ENCODE peak calls at places on chromosomes 12 and 14, in nine cellular contexts. One of them, this sample, is unnamed.

GRCh38 chr12:26460361-26460760 is 265.0 kb downstream of the SSPN start:
- DNase-seq in prostate gland: no peak
- DNase-seq in breast epithelium: no peak
- DNase-seq in Panc1: no peak
- DNase-seq in H1: no peak
- DNase-seq in endothelial cell of umbilical vein: no peak
- DNase-seq in stomach: no peak
- DNase-seq in GM12878: no peak
- DNase-seq in sigmoid colon: no peak
- DNase-seq in this sample: no peak

GRCh38 chr12:75177997-75178396 is 31.6 kb downstream of the KCNC2 start:
- DNase-seq in breast epithelium: no peak
- DNase-seq in GM12878: no peak
- DNase-seq in prostate gland: no peak
- DNase-seq in Panc1: peak; percentile 67
- DNase-seq in endothelial cell of umbilical vein: peak; percentile 58
- DNase-seq in sigmoid colon: no peak
- DNase-seq in H1: no peak
- DNase-seq in stomach: no peak
- DNase-seq in this sample: no peak

GRCh38 chr14:97359391-97359790 is 562.2 kb downstream of the VRK1 start:
- DNase-seq in H1: no peak
- DNase-seq in GM12878: no peak
- DNase-seq in stomach: no peak
- DNase-seq in Panc1: no peak
- DNase-seq in endothelial cell of umbilical vein: no peak
- DNase-seq in prostate gland: no peak
- DNase-seq in breast epithelium: no peak
- DNase-seq in sigmoid colon: no peak
- DNase-seq in this sample: no peak

GRCh38 chr12:54680374-54680773 is 32.2 kb upstream of the DCD start:
- DNase-seq in prostate gland: no peak
- DNase-seq in Panc1: peak; percentile 39
- DNase-seq in GM12878: no peak
- DNase-seq in breast epithelium: no peak
- DNase-seq in H1: peak; percentile 90
- DNase-seq in stomach: peak; percentile 37
- DNase-seq in sigmoid colon: no peak
- DNase-seq in endothelial cell of umbilical vein: no peak
- DNase-seq in this sample: no peak

GRCh38 chr12:82413994-82414393 is 55.7 kb downstream of the METTL25 start:
- DNase-seq in H1: no peak
- DNase-seq in breast epithelium: no peak
- DNase-seq in prostate gland: no peak
- DNase-seq in endothelial cell of umbilical vein: peak; percentile 75
- DNase-seq in Panc1: no peak
- DNase-seq in GM12878: no peak
- DNase-seq in sigmoid colon: no peak
- DNase-seq in stomach: no peak
- DNase-seq in this sample: no peak

GRCh38 chr12:126353604-126354003 is 1288.4 kb downstream of the AACS start:
- DNase-seq in Panc1: no peak
- DNase-seq in prostate gland: no peak
- DNase-seq in sigmoid colon: no peak
- DNase-seq in stomach: no peak
- DNase-seq in GM12878: no peak
- DNase-seq in H1: no peak
- DNase-seq in breast epithelium: no peak
- DNase-seq in endothelial cell of umbilical vein: no peak
- DNase-seq in this sample: no peak

GRCh38 chr14:39884091-39884490 is 451.9 kb upstream of the FBXO33 start:
- DNase-seq in stomach: no peak
- DNase-seq in GM12878: no peak
- DNase-seq in Panc1: no peak
- DNase-seq in H1: no peak
- DNase-seq in sigmoid colon: no peak
- DNase-seq in endothelial cell of umbilical vein: no peak
- DNase-seq in breast epithelium: no peak
- DNase-seq in prostate gland: no peak
- DNase-seq in this sample: no peak

GRCh38 chr14:104316121-104316722 is 177.8 kb downstream of the KIF26A start:
- DNase-seq in breast epithelium: no peak
- DNase-seq in Panc1: no peak
- DNase-seq in endothelial cell of umbilical vein: no peak
- DNase-seq in H1: no peak
- DNase-seq in sigmoid colon: no peak
- DNase-seq in GM12878: no peak
- DNase-seq in prostate gland: no peak
- DNase-seq in stomach: peak; percentile 17
- DNase-seq in this sample: peak; percentile 81

GRCh38 chr12:108955225-108955835 is 65.5 kb downstream of the SVOP start:
- DNase-seq in Panc1: no peak
- DNase-seq in sigmoid colon: no peak
- DNase-seq in endothelial cell of umbilical vein: peak; percentile 36
- DNase-seq in prostate gland: peak; percentile 39
- DNase-seq in GM12878: no peak
- DNase-seq in breast epithelium: no peak
- DNase-seq in stomach: no peak
- DNase-seq in H1: no peak
- DNase-seq in this sample: no peak

GRCh38 chr14:95034806-95035205 is 122.5 kb downstream of the DICER1 start:
- DNase-seq in sigmoid colon: no peak
- DNase-seq in H1: peak; percentile 24
- DNase-seq in prostate gland: no peak
- DNase-seq in endothelial cell of umbilical vein: no peak
- DNase-seq in Panc1: no peak
- DNase-seq in stomach: no peak
- DNase-seq in GM12878: no peak
- DNase-seq in breast epithelium: no peak
- DNase-seq in this sample: no peak

GRCh38 chr14:102916347-102917055 is 6.0 kb upstream of the AMN start:
- DNase-seq in stomach: no peak
- DNase-seq in GM12878: no peak
- DNase-seq in breast epithelium: no peak
- DNase-seq in sigmoid colon: no peak
- DNase-seq in prostate gland: no peak
- DNase-seq in endothelial cell of umbilical vein: no peak
- DNase-seq in H1: no peak
- DNase-seq in Panc1: no peak
- DNase-seq in this sample: no peak

GRCh38 chr14:68947802-68948201 is 31.3 kb downstream of the ACTN1 start:
- DNase-seq in sigmoid colon: peak; percentile 93
- DNase-seq in breast epithelium: no peak
- DNase-seq in GM12878: no peak
- DNase-seq in Panc1: no peak
- DNase-seq in prostate gland: peak; percentile 36
- DNase-seq in stomach: peak; percentile 72
- DNase-seq in endothelial cell of umbilical vein: no peak
- DNase-seq in H1: no peak
- DNase-seq in this sample: peak; percentile 70

DNA sequence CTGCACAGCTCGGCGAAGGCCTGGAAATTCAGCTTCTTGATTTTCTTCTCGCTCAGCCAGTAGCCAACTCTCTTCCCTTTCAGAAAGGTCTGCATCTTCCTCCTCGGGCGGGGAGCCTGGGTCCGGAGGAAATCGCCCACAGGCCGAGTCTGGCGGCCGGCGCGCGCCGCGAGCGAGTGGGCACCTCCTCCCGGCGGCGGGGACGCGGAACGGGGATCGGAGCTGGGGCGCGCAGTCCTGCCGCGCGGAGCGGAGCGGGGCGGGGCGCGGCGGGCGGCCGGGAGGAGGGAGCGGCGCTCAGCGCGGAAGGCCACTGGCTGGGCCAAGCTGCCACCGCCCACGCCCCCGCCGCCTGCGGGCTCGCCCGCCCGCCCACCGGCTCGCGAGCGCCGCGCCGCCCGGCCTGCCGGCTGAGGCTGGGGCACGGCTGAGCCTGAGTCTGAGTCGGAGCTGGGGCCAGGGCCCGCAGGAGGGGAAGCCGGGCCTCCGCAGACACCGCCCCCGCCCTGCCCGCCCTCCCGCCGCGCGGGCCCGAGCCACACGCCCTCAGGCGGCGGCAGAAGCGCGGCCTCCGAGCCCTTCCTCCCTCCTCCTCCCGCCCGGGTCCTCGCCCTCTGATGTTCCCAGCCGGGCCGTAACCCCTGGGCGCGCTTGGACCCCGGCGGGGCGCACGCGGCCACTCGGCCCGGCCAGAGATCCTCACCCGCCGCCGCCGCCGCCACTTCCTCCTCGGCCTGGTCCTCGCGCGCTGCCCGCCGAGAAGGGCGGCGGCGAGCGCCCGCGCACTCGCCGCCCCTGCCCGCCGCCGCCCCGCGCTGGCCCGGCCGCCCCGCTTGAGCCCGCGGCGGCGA is 431 bp downstream of the ITPK1 start:
- DNase-seq in Panc1: no peak
- DNase-seq in sigmoid colon: peak; percentile 93
- DNase-seq in stomach: peak; percentile 90
- DNase-seq in H1: peak; percentile 84
- DNase-seq in prostate gland: peak; percentile 81
- DNase-seq in breast epithelium: peak; percentile 70
- DNase-seq in GM12878: peak; percentile 33
- DNase-seq in endothelial cell of umbilical vein: peak; percentile 83
- DNase-seq in this sample: peak; percentile 99
- TF ChIP-seq POLR2AphosphoS5 in Panc1: no peak
- TF ChIP-seq POLR2AphosphoS5 in sigmoid colon: peak; percentile 90
- TF ChIP-seq POLR2AphosphoS5 in stomach: peak; percentile 69
- TF ChIP-seq POLR2AphosphoS5 in H1: peak; percentile 17
- TF ChIP-seq POLR2AphosphoS5 in prostate gland: no peak
- TF ChIP-seq POLR2AphosphoS5 in breast epithelium: no peak
- TF ChIP-seq POLR2AphosphoS5 in GM12878: no peak
- TF ChIP-seq POLR2AphosphoS5 in endothelial cell of umbilical vein: peak; percentile 18
- TF ChIP-seq POLR2AphosphoS5 in this sample: peak; percentile 82

DNA sequence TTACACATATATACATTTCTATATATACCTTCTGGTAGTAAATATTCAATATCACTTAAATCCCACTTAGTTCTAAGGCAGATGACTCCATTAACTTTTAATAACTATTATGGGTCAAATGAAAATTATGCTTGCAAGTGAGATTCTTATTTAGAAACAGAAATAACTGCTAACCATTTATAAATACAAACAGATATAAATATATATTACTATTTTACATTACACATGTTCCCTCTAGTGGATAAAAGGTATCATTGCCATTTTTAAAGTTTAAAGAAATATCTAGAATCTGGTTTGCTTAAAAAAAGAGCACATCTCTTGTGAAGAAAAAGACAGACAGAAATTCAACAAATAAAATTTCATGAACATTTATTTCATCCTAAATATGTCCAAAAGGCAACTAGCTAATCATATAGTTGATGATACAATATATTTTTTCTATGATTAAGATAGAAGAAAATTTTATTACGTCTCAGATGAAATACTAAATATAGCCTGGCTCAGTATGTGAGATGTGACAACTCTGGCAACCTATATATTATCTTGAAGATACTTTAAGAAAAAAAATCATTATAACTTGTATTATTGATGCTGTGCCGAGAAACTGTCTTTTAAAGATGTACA is 11.7 kb upstream of the RAD51AP1 start:
- DNase-seq in GM12878: no peak
- DNase-seq in sigmoid colon: no peak
- DNase-seq in endothelial cell of umbilical vein: peak; percentile 20
- DNase-seq in prostate gland: no peak
- DNase-seq in Panc1: no peak
- DNase-seq in breast epithelium: no peak
- DNase-seq in H1: no peak
- DNase-seq in stomach: no peak
- DNase-seq in this sample: no peak
- H3K9me3 ChIP-seq in GM12878: no peaks in the 10 kb centered on the region
- H3K9me3 ChIP-seq in sigmoid colon: no peaks in the 10 kb centered on the region
- H3K9me3 ChIP-seq in endothelial cell of umbilical vein: no peaks in the 10 kb centered on the region
- H3K9me3 ChIP-seq in prostate gland: no peaks in the 10 kb centered on the region
- H3K9me3 ChIP-seq in Panc1: no peaks in the 10 kb centered on the region
- H3K9me3 ChIP-seq in breast epithelium: no peaks in the 10 kb centered on the region
- H3K9me3 ChIP-seq in H1: no peaks in the 10 kb centered on the region
- H3K9me3 ChIP-seq in stomach: no peaks in the 10 kb centered on the region
- H3K9me3 ChIP-seq in this sample: no peaks in the 10 kb centered on the region

GRCh38 chr12:73072214-73072613 is 800.0 kb downstream of the TRHDE start:
- DNase-seq in GM12878: no peak
- DNase-seq in H1: no peak
- DNase-seq in sigmoid colon: no peak
- DNase-seq in endothelial cell of umbilical vein: no peak
- DNase-seq in prostate gland: no peak
- DNase-seq in Panc1: no peak
- DNase-seq in stomach: no peak
- DNase-seq in breast epithelium: no peak
- DNase-seq in this sample: peak; percentile 51

GRCh38 chr12:73065913-73066312 is 793.7 kb downstream of the TRHDE start:
- DNase-seq in endothelial cell of umbilical vein: no peak
- DNase-seq in H1: no peak
- DNase-seq in prostate gland: no peak
- DNase-seq in stomach: no peak
- DNase-seq in Panc1: no peak
- DNase-seq in sigmoid colon: no peak
- DNase-seq in GM12878: no peak
- DNase-seq in breast epithelium: no peak
- DNase-seq in this sample: no peak

DNA sequence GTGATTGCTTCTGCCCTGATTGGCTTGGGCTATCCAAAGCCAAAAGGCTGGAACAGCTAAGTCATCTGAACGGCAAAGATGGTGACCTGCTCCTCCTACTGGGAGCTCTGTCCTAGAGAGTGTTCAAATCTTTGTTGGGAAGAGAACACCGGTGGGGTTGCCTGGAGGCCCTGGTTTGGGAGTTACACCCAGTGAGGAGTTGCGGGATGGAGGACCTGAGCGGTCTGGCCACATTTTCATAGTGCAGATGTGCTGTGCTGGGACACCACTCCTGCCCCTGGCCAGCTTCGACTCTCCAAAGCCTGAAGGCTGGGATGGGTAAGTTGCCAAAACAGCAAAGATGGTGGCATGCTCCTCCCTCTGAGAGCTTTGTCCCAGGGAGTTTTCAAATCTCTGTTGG is 795.4 kb downstream of the TRHDE start:
- DNase-seq in Panc1: no peak
- DNase-seq in endothelial cell of umbilical vein: no peak
- DNase-seq in H1: no peak
- DNase-seq in breast epithelium: no peak
- DNase-seq in GM12878: no peak
- DNase-seq in prostate gland: no peak
- DNase-seq in stomach: no peak
- DNase-seq in sigmoid colon: no peak
- DNase-seq in this sample: no peak
- TF ChIP-seq POLR2AphosphoS5 in Panc1: no peak
- TF ChIP-seq POLR2AphosphoS5 in endothelial cell of umbilical vein: no peak
- TF ChIP-seq POLR2AphosphoS5 in H1: no peak
- TF ChIP-seq POLR2AphosphoS5 in breast epithelium: no peak
- TF ChIP-seq POLR2AphosphoS5 in GM12878: no peak
- TF ChIP-seq POLR2AphosphoS5 in prostate gland: no peak
- TF ChIP-seq POLR2AphosphoS5 in stomach: no peak
- TF ChIP-seq POLR2AphosphoS5 in sigmoid colon: no peak
- TF ChIP-seq POLR2AphosphoS5 in this sample: no peak

DNA sequence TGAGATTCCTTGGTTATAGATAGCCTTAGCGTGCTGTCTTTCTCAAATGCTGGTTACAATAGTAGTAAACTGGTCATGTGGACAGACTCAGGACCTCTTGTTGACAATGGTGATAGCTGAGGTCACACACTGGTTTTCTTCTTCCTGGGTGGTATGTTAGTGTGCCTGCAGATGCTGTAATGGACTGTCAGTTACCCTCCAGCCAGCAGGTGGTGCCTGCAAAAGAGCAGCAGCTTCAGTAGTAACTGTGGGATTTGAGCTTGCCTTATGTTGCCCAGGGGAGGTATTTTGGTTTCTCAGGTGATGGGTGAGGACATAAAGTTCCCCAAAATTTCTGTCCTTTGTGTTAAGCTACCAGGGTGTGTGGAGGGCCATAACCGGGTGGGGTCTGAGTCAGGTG is 33.7 kb upstream of the SCAF11 start:
- DNase-seq in endothelial cell of umbilical vein: no peak
- DNase-seq in sigmoid colon: no peak
- DNase-seq in Panc1: no peak
- DNase-seq in prostate gland: no peak
- DNase-seq in stomach: no peak
- DNase-seq in breast epithelium: no peak
- DNase-seq in GM12878: no peak
- DNase-seq in H1: no peak
- DNase-seq in this sample: no peak
- H3K9me3 ChIP-seq in endothelial cell of umbilical vein: peaks cover 3% of the 10 kb centered on the region
- H3K9me3 ChIP-seq in sigmoid colon: no peaks in the 10 kb centered on the region
- H3K9me3 ChIP-seq in Panc1: peaks cover 14% of the 10 kb centered on the region
- H3K9me3 ChIP-seq in prostate gland: no peaks in the 10 kb centered on the region
- H3K9me3 ChIP-seq in stomach: peaks cover 19% of the 10 kb centered on the region
- H3K9me3 ChIP-seq in breast epithelium: peaks cover 17% of the 10 kb centered on the region
- H3K9me3 ChIP-seq in GM12878: peaks cover 8% of the 10 kb centered on the region
- H3K9me3 ChIP-seq in H1: peaks cover 14% of the 10 kb centered on the region
- H3K9me3 ChIP-seq in this sample: peaks cover 79% of the 10 kb centered on the region

This sample was measured in spleen.